ENCODE peak calls at places on chromosomes 6 and 20, in seven cellular contexts. A is NCI-H1417; B is vagina; F is activated naive CD4-positive, alpha-beta T cell treated with anti-CD3 and anti-CD28 coated beads, Interleukin-2, amount 50 U/mL, for 72 hours; P is naive thymus-derived CD8-positive, alpha-beta T cell; S is caudate nucleus; R is activated T-helper 2 cell treated with anti-CD3 and anti-CD28 coated beads, Interferon-gamma antibody, Interleukin-2, Interleukin-4, amounts not matched to agents 10 μg/mL and 5 μg/mL and 100 μg/mL, durations not matched to agents 14 hours and 24 hours and 36 hours. T is an unnamed sample.

GRCh38 chr20:60877071-60877470 is 375.0 kb upstream of the CDH4 start:
- DNase-seq in P (no peak), F (no peak), A (no peak), B (no peak), S (no peak), R (no peak), T (no peak)

GRCh38 chr6:30238178-30238795 is 25.1 kb upstream of the TRIM26 start:
- DNase-seq in F (no peak), P (no peak), A (no peak), B (no peak), R (no peak), S (no peak), T (no peak)

GRCh38 chr6:35601331-35602132 is 87.2 kb downstream of the FKBP5 start:
- DNase-seq in S (peak; percentile 41), B (peak; percentile 96), F (no peak), P (peak; percentile 81), A (no peak), R (peak; percentile 41), T (peak; percentile 94)

GRCh38 chr6:108425428-108425827 is 130.6 kb downstream of the AFG1L start:
- DNase-seq in A (no peak), F (no peak), R (no peak), B (no peak), P (no peak), S (no peak), T (no peak)

GRCh38 chr20:45320948-45321595 is 13.0 kb upstream of the MATN4 start:
- DNase-seq in S (no peak), A (no peak), R (no peak), P (no peak), F (no peak), B (no peak), T (peak; percentile 81)

GRCh38 chr20:53708129-53708968 is 114.7 kb upstream of the ZNF217 start:
- DNase-seq in S (no peak), P (peak; percentile 20), F (peak; percentile 64), B (no peak), R (peak; percentile 42), A (no peak), T (peak; percentile 99)

GRCh38 chr6:11428895-11429294 is 108.7 kb upstream of the TMEM170B start:
- DNase-seq in F (no peak), P (no peak), B (no peak), R (no peak), S (no peak), A (no peak), T (no peak)

GRCh38 chr6:6972456-6972855 is 135.3 kb upstream of the RREB1 start:
- DNase-seq in S (no peak), B (no peak), R (no peak), P (no peak), F (no peak), A (no peak), T (no peak)

GRCh38 chr20:57911512-57912226 is 201.9 kb upstream of the PMEPA1 start:
- DNase-seq in B (no peak), F (peak; percentile 13), A (no peak), R (no peak), P (no peak), S (no peak), T (no peak)

GRCh38 chr20:43988451-43988850 is 73.8 kb downstream of the TOX2 start:
- DNase-seq in S (no peak), F (no peak), B (no peak), A (no peak), R (no peak), P (no peak), T (no peak)

T was measured in Jurkat, Clone E6-1.